ENCODE peak calls at places on chromosomes 3 and 15, in nine cellular contexts. L is MM.1S; K is activated CD4-positive, alpha-beta T cell treated with anti-CD3 and anti-CD28 coated beads, Interleukin-2, amount 50 U/mL, for 24 hours; U is Calu3; Q is heart right ventricle; R is AG20443; Y is BE2C; I is mucosa of gallbladder; B is WTC11. A is an unnamed sample.

GRCh38 chr3:13501056-13501455 is 20.9 kb downstream of the HDAC11 start:
- DNase-seq in L (no peak), K (no peak), U (no peak), Q (no peak), R (no peak), Y (no peak), I (no peak), B (no peak), A (no peak)

GRCh38 chr3:146972726-146973125 is 367.6 kb upstream of the PLSCR5 start:
- DNase-seq in L (no peak), K (no peak), U (no peak), Q (no peak), R (peak; percentile 28), Y (no peak), I (no peak), B (no peak), A (no peak)

GRCh38 chr3:43041517-43041916 is 62.4 kb downstream of the GASK1A start:
- DNase-seq in L (no peak), K (no peak), U (no peak), Q (no peak), R (no peak), Y (no peak), I (no peak), B (no peak), A (no peak)

GRCh38 chr3:158403013-158403412 is 168.0 kb upstream of the MLF1 start:
- DNase-seq in L (no peak), K (no peak), U (no peak), Q (no peak), R (no peak), Y (peak; percentile 16), I (no peak), B (no peak), A (no peak)

GRCh38 chr3:67647390-67647878 is 7.0 kb downstream of the SUCLG2 start:
- DNase-seq in L (no peak), K (no peak), U (peak; percentile 54), Q (peak; percentile 9), R (peak; percentile 87), Y (no peak), I (peak; percentile 62), B (no peak), A (no peak)

GRCh38 chr3:184380210-184380626 is 364 bp downstream of the CHRD start:
- DNase-seq in L (peak; percentile 49), K (no peak), U (peak; percentile 49), Q (peak; percentile 69), R (peak; percentile 91), Y (peak; percentile 45), I (no peak), B (peak; percentile 74), A (peak; percentile 96)

GRCh38 chr15:20645956-20646355 is 104.4 kb upstream of the GOLGA6L6 start:
- DNase-seq in L (peak; percentile 94), K (peak; percentile 24), U (no peak), Q (peak; percentile 32), R (peak; percentile 20), Y (no peak), I (no peak), B (no peak), A (no peak)

GRCh38 chr15:59892995-59893394 is 111.1 kb upstream of the FOXB1 start:
- DNase-seq in L (no peak), K (no peak), U (peak; percentile 32), Q (no peak), R (peak; percentile 30), Y (no peak), I (no peak), B (peak; percentile 22), A (peak; percentile 69)

GRCh38 chr3:12558706-12559105 is 1.8 kb downstream of the MKRN2 start:
- DNase-seq in L (no peak), K (no peak), U (no peak), Q (no peak), R (no peak), Y (no peak), I (no peak), B (no peak), A (no peak)

GRCh38 chr15:77457619-77458265 is 37.1 kb downstream of the HMG20A start:
- DNase-seq in L (peak; percentile 87), K (no peak), U (no peak), Q (no peak), R (peak; percentile 12), Y (no peak), I (no peak), B (no peak), A (no peak)

GRCh38 chr15:90620379-90621134 is 90.8 kb downstream of the CRTC3 start:
- DNase-seq in L (no peak), K (no peak), U (no peak), Q (no peak), R (no peak), Y (no peak), I (no peak), B (no peak), A (no peak)

GRCh38 chr15:38688761-38689160 is 124.1 kb upstream of the RASGRP1 start:
- DNase-seq in L (no peak), K (peak; percentile 51), U (no peak), Q (no peak), R (no peak), Y (no peak), I (no peak), B (no peak), A (no peak)

GRCh38 chr15:93141373-93141790 is 52.4 kb upstream of the RGMA start:
- DNase-seq in L (peak; percentile 43), K (no peak), U (no peak), Q (no peak), R (no peak), Y (no peak), I (no peak), B (no peak), A (no peak)

GRCh38 chr3:37823189-37823588 is 38.5 kb upstream of the CTDSPL start:
- DNase-seq in L (no peak), K (no peak), U (no peak), Q (no peak), R (no peak), Y (no peak), I (no peak), B (no peak), A (no peak)

GRCh38 chr3:52833202-52833601 is 1.6 kb downstream of the MUSTN1 start:
- DNase-seq in L (no peak), K (no peak), U (no peak), Q (no peak), R (no peak), Y (no peak), I (no peak), B (no peak), A (peak; percentile 42)

GRCh38 chr3:149784064-149784704 is 8.2 kb downstream of the ANKUB1 start:
- DNase-seq in L (no peak), K (no peak), U (no peak), Q (no peak), R (peak; percentile 32), Y (no peak), I (no peak), B (no peak), A (peak; percentile 23)

GRCh38 chr15:69313437-69314000 is 14.8 kb downstream of the PAQR5 start:
- DNase-seq in L (no peak), K (no peak), U (no peak), Q (no peak), R (no peak), Y (no peak), I (no peak), B (no peak), A (no peak)

GRCh38 chr3:39385456-39386098 is 2.4 kb downstream of the SLC25A38 start:
- DNase-seq in L (no peak), K (no peak), U (no peak), Q (no peak), R (no peak), Y (no peak), I (no peak), B (no peak), A (no peak)

GRCh38 chr15:82012908-82013307 is 32.9 kb downstream of the MEX3B start:
- DNase-seq in L (no peak), K (no peak), U (no peak), Q (no peak), R (no peak), Y (no peak), I (no peak), B (no peak), A (no peak)

GRCh38 chr3:167032267-167032876 is 347.7 kb downstream of the ZBBX start:
- DNase-seq in L (peak; percentile 87), K (no peak), U (peak; percentile 56), Q (no peak), R (peak; percentile 3), Y (peak; percentile 14), I (no peak), B (no peak), A (peak; percentile 43)

GRCh38 chr3:56704706-56705105 is 21.6 kb upstream of the TASOR start:
- DNase-seq in L (no peak), K (no peak), U (no peak), Q (no peak), R (no peak), Y (no peak), I (no peak), B (no peak), A (no peak)

GRCh38 chr3:14122301-14122700 is 2.4 kb downstream of the CHCHD4 start:
- DNase-seq in L (peak; percentile 94), K (no peak), U (no peak), Q (no peak), R (no peak), Y (no peak), I (peak; percentile 8), B (no peak), A (no peak)

GRCh38 chr3:115212615-115213014 is 65.5 kb upstream of the ZBTB20 start:
- DNase-seq in L (peak; percentile 35), K (no peak), U (no peak), Q (no peak), R (no peak), Y (no peak), I (no peak), B (no peak), A (no peak)

GRCh38 chr3:189937302-189938255 is 183.1 kb downstream of the P3H2 start:
- DNase-seq in L (no peak), K (no peak), U (peak; percentile 84), Q (no peak), R (peak; percentile 91), Y (no peak), I (no peak), B (no peak), A (no peak)

A was measured in iPS-NIHi11.